ENCODE peak calls at places on chromosomes 3 and 15, in six cellular contexts. Z is cardiac fibroblast; C is SHP77; W is activated naive CD4-positive, alpha-beta T cell treated with anti-CD3 and anti-CD28 coated beads, Interleukin-2, amount 50 U/mL, for 72 hours; G is T-helper 17 cell; I is posterior cingulate gyrus. M is an unnamed sample.

GRCh38 chr3:169044341-169045113 is 619.0 kb downstream of the MECOM start:
- DNase-seq in Z (peak), C (no peak), W (no peak), G (no peak), I (no peak), M (no peak)

GRCh38 chr3:106814231-106814630 is 563.0 kb upstream of the CCDC54 start:
- DNase-seq in Z (peak), C (no peak), W (no peak), G (no peak), I (peak), M (peak)

GRCh38 chr3:37945803-37946530 is 44.6 kb upstream of the VILL start:
- DNase-seq in Z (peak), C (no peak), W (no peak), G (no peak), I (peak), M (no peak)

GRCh38 chr3:71050133-71050520 is 533.4 kb downstream of the FOXP1 start:
- DNase-seq in Z (peak), C (no peak), W (no peak), G (no peak), I (no peak), M (no peak)

GRCh38 chr3:194780706-194781105 is 95.0 kb downstream of the FAM43A start:
- DNase-seq in Z (no peak), C (no peak), W (no peak), G (no peak), I (no peak), M (no peak)

GRCh38 chr3:134030382-134030753 is 643 bp upstream of the SLCO2A1 start:
- DNase-seq in Z (no peak), C (peak), W (no peak), G (no peak), I (peak), M (no peak)

GRCh38 chr3:168517514-168518071 is 421.9 kb upstream of the GOLIM4 start:
- DNase-seq in Z (no peak), C (no peak), W (no peak), G (no peak), I (no peak), M (no peak)

GRCh38 chr15:52789601-52790165 is 453 bp downstream of the ONECUT1 start:
- DNase-seq in Z (peak), C (no peak), W (no peak), G (no peak), I (peak), M (no peak)

GRCh38 chr3:126554560-126555525 is 3.9 kb downstream of the C3orf22 start:
- DNase-seq in Z (no peak), C (no peak), W (peak), G (no peak), I (peak), M (no peak)

GRCh38 chr3:194928183-194928736 is 242.6 kb downstream of the FAM43A start:
- DNase-seq in Z (peak), C (no peak), W (no peak), G (no peak), I (no peak), M (no peak)

GRCh38 chr15:67622110-67622509 is 79.6 kb downstream of the MAP2K5 start:
- DNase-seq in Z (no peak), C (no peak), W (no peak), G (no peak), I (no peak), M (no peak)

GRCh38 chr3:47251689-47252088 is 30.9 kb downstream of the KIF9 start:
- DNase-seq in Z (no peak), C (no peak), W (no peak), G (no peak), I (peak), M (no peak)

GRCh38 chr3:127607675-127608361 is 9.6 kb downstream of the MCM2 start:
- DNase-seq in Z (no peak), C (no peak), W (no peak), G (no peak), I (peak), M (no peak)

M was measured in NCI-H1694.